ENCODE peak calls at places on chromosomes 12 and 14, in five cellular contexts. H is nephron progenitor cell; R is activated CD4-positive, alpha-beta memory T cell treated with anti-CD3 and anti-CD28 coated beads, Interleukin-2, amount 10 ng/mL, durations not matched to agents 7 days and 5 days; Q is NCI-H2081; N is NCI-H510A. L is an unnamed sample.

GRCh38 chr12:46825526-46826414 is at the start of gene SLC38A4:
- DNase-seq in Q (no peak), R (no peak), N (no peak), H (peak), L (peak)

GRCh38 chr12:65721541-65722190 is 102.6 kb upstream of the HMGA2 start:
- DNase-seq in H (no peak), R (no peak), Q (no peak), N (no peak), L (no peak)

GRCh38 chr14:86038401-86038985 is 508.5 kb downstream of the FLRT2 start:
- DNase-seq in H (peak), Q (peak), R (peak), N (no peak), L (peak)

GRCh38 chr14:23403139-23403438 is 5.0 kb downstream of the MYH6 start:
- DNase-seq in Q (no peak), R (no peak), H (no peak), N (no peak), L (no peak)

GRCh38 chr12:11798856-11799530 is 149.5 kb downstream of the ETV6 start:
- DNase-seq in H (no peak), N (no peak), Q (no peak), R (no peak), L (no peak)

GRCh38 chr12:99981639-99982190 is 3.0 kb downstream of the ANKS1B start:
- DNase-seq in Q (no peak), R (no peak), N (no peak), H (no peak), L (no peak)

GRCh38 chr14:99137913-99138571 is 134.0 kb downstream of the BCL11B start:
- DNase-seq in R (no peak), H (no peak), Q (no peak), N (no peak), L (peak)

GRCh38 chr12:93836616-93837260 is 159.6 kb downstream of the CRADD start:
- DNase-seq in N (no peak), R (no peak), Q (no peak), H (no peak), L (no peak)

L was measured in ecto neural progenitor cell.